ENCODE peak calls at places on chromosomes 4 and X, in seven cellular contexts. T is IMR-90, O is trophoblast cell, G is mesendoderm, H is mesenchymal stem cell, N is H1, Y is H9. A is an unnamed sample.

GRCh38 chr4:92304073-92304472 is 307 bp downstream of the GRID2 start:
- DNase-seq in T (no peak), H (no peak), O (no peak), Y (no peak), G (no peak), N (no peak), A (peak; percentile 9)

GRCh38 chrX:39757971-39758370 is 339.8 kb downstream of the BCOR start:
- DNase-seq in T (peak; percentile 68), O (peak; percentile 74), N (no peak), H (peak; percentile 22), Y (no peak), G (peak; percentile 70), A (no peak)

GRCh38 chrX:122203399-122203798 is 980.7 kb upstream of the GRIA3 start:
- DNase-seq in N (no peak), G (peak; percentile 6), Y (peak; percentile 42), H (no peak), T (no peak), O (no peak), A (no peak)

GRCh38 chr4:77073106-77073858 is 2.5 kb downstream of the CCNI start:
- DNase-seq in G (no peak), Y (no peak), O (peak; percentile 45), H (peak; percentile 59), N (no peak), T (peak; percentile 56), A (no peak)

GRCh38 chr4:139642364-139642763 is 23.3 kb upstream of the MGST2 start:
- DNase-seq in G (no peak), O (peak; percentile 58), N (no peak), H (peak; percentile 72), Y (no peak), T (peak; percentile 75), A (no peak)

GRCh38 chr4:88225216-88226107 is 58.9 kb downstream of the PPM1K start:
- DNase-seq in T (peak; percentile 26), N (no peak), H (peak; percentile 32), G (no peak), O (no peak), Y (no peak), A (no peak)

GRCh38 chrX:70168238-70169188 is 8.8 kb upstream of the DGAT2L6 start:
- DNase-seq in O (peak; percentile 61), T (peak; percentile 77), H (peak; percentile 66), N (peak; percentile 10), Y (peak; percentile 48), G (peak; percentile 80), A (no peak)

GRCh38 chr4:40417941-40418340 is 82.8 kb downstream of the CHRNA9 start:
- DNase-seq in N (no peak), Y (no peak), T (no peak), H (no peak), O (no peak), G (no peak), A (no peak)

GRCh38 chrX:10725071-10725470 is 104.7 kb upstream of the MID1 start:
- DNase-seq in H (peak; percentile 3), Y (no peak), T (peak; percentile 4), N (no peak), O (peak; percentile 50), G (peak; percentile 28), A (no peak)

GRCh38 chrX:32153586-32153985 is 1057.8 kb downstream of the DMD start:
- DNase-seq in G (no peak), Y (no peak), T (no peak), N (no peak), O (no peak), H (no peak), A (no peak)

GRCh38 chr4:243407-243806 is 61.9 kb downstream of the ZNF732 start:
- DNase-seq in H (no peak), T (no peak), N (peak; percentile 47), Y (no peak), G (peak; percentile 37), O (no peak), A (no peak)

GRCh38 chr4:52019941-52020657 is at the start of gene LRRC66:
- DNase-seq in Y (no peak), T (no peak), O (no peak), N (no peak), G (no peak), H (no peak), A (no peak)

GRCh38 chrX:75273483-75273882 is 402 bp upstream of the UPRT start:
- DNase-seq in Y (no peak), H (peak; percentile 47), T (no peak), N (no peak), G (peak; percentile 8), O (peak; percentile 2), A (no peak)

GRCh38 chr4:127601029-127601428 is 31.7 kb upstream of the INTU start:
- DNase-seq in T (peak; percentile 43), O (no peak), H (peak; percentile 30), G (no peak), Y (no peak), N (no peak), A (no peak)

GRCh38 chr4:138050601-138051000 is 191.5 kb downstream of the SLC7A11 start:
- DNase-seq in T (no peak), O (no peak), H (no peak), Y (peak; percentile 59), N (no peak), G (peak; percentile 82), A (peak; percentile 26)

GRCh38 chr4:76208005-76208765 is 5.4 kb downstream of the SCARB2 start:
- DNase-seq in Y (no peak), T (peak; percentile 94), O (peak; percentile 46), G (peak; percentile 13), N (no peak), H (peak; percentile 97), A (no peak)

GRCh38 chrX:100994352-100995281 is 25.1 kb downstream of the ARL13A start:
- DNase-seq in T (peak; percentile 68), H (peak; percentile 57), Y (no peak), O (peak; percentile 70), G (peak; percentile 47), N (no peak), A (no peak)

GRCh38 chrX:2552621-2553297 is 52.0 kb upstream of the DHRSX start:
- DNase-seq in O (peak; percentile 91), T (no peak), Y (no peak), G (no peak), N (no peak), H (no peak), A (no peak)

GRCh38 chr4:1058997-1059665 is 47.7 kb downstream of the FGFRL1 start:
- DNase-seq in N (no peak), G (no peak), T (no peak), Y (peak; percentile 27), O (no peak), H (no peak), A (no peak)

GRCh38 chr4:147078362-147078761 is 132.7 kb upstream of the TTC29 start:
- DNase-seq in N (no peak), G (no peak), T (no peak), H (no peak), Y (no peak), O (peak; percentile 51), A (no peak)

GRCh38 chr4:7761720-7762119 is 177.9 kb downstream of the AFAP1 start:
- DNase-seq in N (peak; percentile 17), G (peak; percentile 74), H (peak; percentile 64), O (peak; percentile 73), T (peak; percentile 34), Y (peak; percentile 80), A (peak; percentile 47)

GRCh38 chr4:56828784-56829535 is 7.5 kb upstream of the SPINK2 start:
- DNase-seq in O (no peak), H (no peak), G (no peak), T (peak; percentile 56), Y (no peak), N (no peak), A (no peak)

GRCh38 chrX:136794080-136794479 is 13.3 kb upstream of the ARHGEF6 start:
- DNase-seq in Y (no peak), G (no peak), H (no peak), N (no peak), T (no peak), O (no peak), A (no peak)

GRCh38 chr4:47654972-47655693 is 170.1 kb downstream of the ATP10D start:
- DNase-seq in T (no peak), Y (no peak), G (no peak), O (no peak), H (no peak), N (no peak), A (no peak)

GRCh38 chr4:112517067-112517588 is 1.1 kb upstream of the NEUROG2 start:
- DNase-seq in G (peak; percentile 49), O (no peak), T (no peak), H (no peak), N (no peak), Y (peak; percentile 64), A (peak; percentile 56)

GRCh38 chr4:21628116-21628515 is 320.5 kb downstream of the KCNIP4 start:
- DNase-seq in O (no peak), N (no peak), Y (no peak), H (no peak), G (no peak), T (no peak), A (no peak)

GRCh38 chrX:147602297-147602696 is 309.4 kb upstream of the FMR1 start:
- DNase-seq in Y (no peak), T (no peak), N (no peak), H (no peak), O (peak; percentile 6), G (peak; percentile 42), A (no peak)

GRCh38 chr4:185221912-185222311 is 12.5 kb downstream of the SNX25 start:
- DNase-seq in Y (no peak), N (no peak), T (no peak), O (no peak), G (no peak), H (no peak), A (no peak)
- H3K23ac ChIP-seq in Y (no peak overlapping the region), N (no peak overlapping the region), T (no peak overlapping the region), O (no peak overlapping the region), G (no peak overlapping the region), H (no peak overlapping the region), A (no peak overlapping the region)

GRCh38 chr4:181962321-181962720 is 280.9 kb upstream of the TENM3 start:
- DNase-seq in N (no peak), O (no peak), H (no peak), Y (no peak), G (no peak), T (no peak), A (no peak)
- H3K23ac ChIP-seq in N (no peak overlapping the region), O (no peak overlapping the region), H (no peak overlapping the region), Y (no peak overlapping the region), G (no peak overlapping the region), T (no peak overlapping the region), A (no peak overlapping the region)

GRCh38 chrX:50643525-50644137 is 170.4 kb downstream of the SHROOM4 start:
- DNase-seq in G (no peak), T (no peak), O (peak; percentile 74), H (no peak), Y (no peak), N (no peak), A (no peak)
- H3K23ac ChIP-seq in G (no peak overlapping the region), T (no peak overlapping the region), O (no peak overlapping the region), H (no peak overlapping the region), Y (no peak overlapping the region), N (no peak overlapping the region), A (no peak overlapping the region)

DNA sequence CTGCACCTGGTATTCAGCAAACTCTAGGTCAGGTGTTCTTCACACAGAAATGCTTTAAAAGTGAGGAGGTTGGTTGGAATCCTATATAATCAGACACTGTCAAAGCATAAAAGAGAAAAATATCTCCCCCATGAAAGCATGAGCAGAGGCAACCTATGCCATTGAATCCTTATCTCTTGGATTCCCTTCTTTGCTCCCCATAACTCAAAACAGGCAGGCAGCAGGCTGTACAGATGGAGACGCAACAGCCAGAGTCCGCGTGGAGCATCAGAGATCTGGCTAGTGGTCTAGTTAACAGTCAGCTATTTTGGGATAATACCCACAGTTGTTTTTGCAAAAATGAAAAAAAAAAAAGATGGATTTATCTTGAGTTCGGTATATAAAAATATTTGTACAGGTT is 490.0 kb upstream of the TENM3 start:
- DNase-seq in G (no peak), H (no peak), N (no peak), Y (no peak), O (no peak), T (no peak), A (no peak)
- H3K23ac ChIP-seq in G (no peak overlapping the region), H (no peak overlapping the region), N (no peak overlapping the region), Y (no peak overlapping the region), O (no peak overlapping the region), T (no peak overlapping the region), A (no peak overlapping the region)

A was measured in neuronal stem cell.